ENCODE peak calls at places on chromosomes 1 and 21, in six cellular contexts. E is GM10248; X is CD8-positive, alpha-beta T cell; R is Panc1; Q is breast epithelium; K is AG04449. Z is an unnamed sample.

GRCh38 chr1:235425357-235425756 is 58.1 kb downstream of the TBCE start:
- DNase-seq in E (no peak), X (no peak), R (no peak), Q (no peak), K (no peak), Z (no peak)

GRCh38 chr1:8663915-8664331 is 153.5 kb downstream of the RERE start:
- DNase-seq in E (peak), X (no peak), R (no peak), Q (no peak), K (no peak), Z (no peak)

GRCh38 chr1:94653454-94653853 is 111.9 kb upstream of the F3 start:
- DNase-seq in E (no peak), X (no peak), R (no peak), Q (no peak), K (no peak), Z (no peak)

GRCh38 chr1:58545591-58546519 is 671 bp downstream of the OMA1 start:
- DNase-seq in E (peak), X (peak), R (no peak), Q (peak), K (no peak), Z (no peak)

GRCh38 chr1:211699059-211699458 is 23.6 kb upstream of the NEK2 start:
- DNase-seq in E (no peak), X (no peak), R (no peak), Q (no peak), K (no peak), Z (no peak)

GRCh38 chr1:16012590-16013219 is 5.1 kb downstream of the HSPB7 start:
- DNase-seq in E (peak), X (peak), R (no peak), Q (peak), K (no peak), Z (no peak)

GRCh38 chr1:101081496-101082282 is 56.1 kb upstream of the DPH5 start:
- DNase-seq in E (no peak), X (peak), R (no peak), Q (no peak), K (no peak), Z (no peak)

GRCh38 chr1:66480162-66480561 is 53.8 kb upstream of the SGIP1 start:
- DNase-seq in E (no peak), X (no peak), R (no peak), Q (no peak), K (no peak), Z (no peak)

GRCh38 chr1:218384576-218384975 is 39.4 kb downstream of the TGFB2 start:
- DNase-seq in E (no peak), X (no peak), R (no peak), Q (no peak), K (no peak), Z (no peak)

GRCh38 chr1:59214764-59215208 is 82.1 kb upstream of the FGGY start:
- DNase-seq in E (no peak), X (no peak), R (no peak), Q (no peak), K (no peak), Z (no peak)

GRCh38 chr21:35014302-35015044 is 34.6 kb downstream of the RUNX1 start:
- DNase-seq in E (no peak), X (no peak), R (no peak), Q (no peak), K (no peak), Z (no peak)

GRCh38 chr1:18575620-18576019 is 55.0 kb upstream of the PAX7 start:
- DNase-seq in E (peak), X (peak), R (no peak), Q (no peak), K (no peak), Z (no peak)

GRCh38 chr1:108816049-108816882 is 40.6 kb downstream of the AKNAD1 start:
- DNase-seq in E (no peak), X (no peak), R (peak), Q (peak), K (no peak), Z (peak)

GRCh38 chr1:30522031-30523004 is 201.1 kb downstream of the MATN1 start:
- DNase-seq in E (no peak), X (no peak), R (no peak), Q (no peak), K (no peak), Z (no peak)

GRCh38 chr1:165707984-165708706 is 9.8 kb upstream of the ALDH9A1 start:
- DNase-seq in E (no peak), X (no peak), R (no peak), Q (no peak), K (no peak), Z (no peak)

GRCh38 chr1:165717918-165718515 is 19.7 kb upstream of the ALDH9A1 start:
- DNase-seq in E (peak), X (peak), R (peak), Q (no peak), K (peak), Z (no peak)

DNA sequence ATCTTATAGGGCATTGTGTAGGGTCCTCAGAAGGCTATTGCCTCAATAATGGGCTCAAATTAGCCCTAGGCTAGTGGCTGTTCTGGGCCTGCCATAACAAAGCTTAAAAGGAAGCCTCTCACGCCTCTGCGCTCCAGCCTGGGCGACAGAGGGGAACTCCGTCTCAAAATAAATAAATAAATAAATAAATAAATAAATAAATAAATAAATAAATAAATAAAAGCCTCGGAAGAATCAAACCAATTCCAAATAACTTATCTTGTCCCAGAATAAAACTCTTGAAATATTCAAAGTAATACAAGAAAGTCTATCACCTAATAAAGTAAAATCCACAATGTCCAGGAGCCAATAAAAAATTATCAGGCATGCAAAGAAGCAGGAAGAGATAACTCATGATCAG is 14.4 kb upstream of the ALDH9A1 start:
- DNase-seq in E (no peak), X (no peak), R (no peak), Q (no peak), K (no peak), Z (no peak)
- TF ChIP-seq CTCF in E (no peak), X (no peak), R (no peak), Q (no peak), K (no peak), Z (no peak)

GRCh38 chr1:151189638-151190445 is at the start of gene VPS72:
- DNase-seq in E (peak), X (peak), R (no peak), Q (peak), K (no peak), Z (no peak)
- TF ChIP-seq CTCF in E (no peak), X (no peak), R (no peak), Q (peak), K (no peak), Z (no peak)

GRCh38 chr1:80799457-80799856 is 1001.3 kb upstream of the ADGRL2 start:
- DNase-seq in E (no peak), X (no peak), R (no peak), Q (no peak), K (no peak), Z (no peak)
- TF ChIP-seq CTCF in E (no peak), X (no peak), R (no peak), Q (no peak), K (no peak), Z (no peak)

GRCh38 chr1:222792744-222793143 is 22.1 kb upstream of the DISP1 start:
- DNase-seq in E (peak), X (no peak), R (no peak), Q (no peak), K (no peak), Z (no peak)
- TF ChIP-seq CTCF in E (peak), X (peak), R (peak), Q (no peak), K (peak), Z (peak)

DNA sequence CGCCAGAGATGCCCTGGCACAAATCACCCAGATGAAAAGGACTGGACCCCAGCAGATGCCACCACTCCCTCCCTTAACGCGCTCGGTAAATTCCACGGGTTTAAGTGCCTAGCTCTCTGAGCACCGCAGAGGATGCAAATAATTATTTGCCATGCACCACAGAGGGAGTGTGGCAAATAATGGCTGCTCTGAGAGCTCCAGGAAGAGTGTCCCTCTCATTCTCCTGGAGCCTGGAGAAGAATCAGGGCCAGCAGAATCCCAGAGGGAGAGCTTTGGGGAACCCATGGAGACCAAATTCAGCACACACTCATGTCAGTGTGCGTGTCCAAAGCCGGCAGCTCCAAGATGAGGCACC is 667 bp downstream of the HHIPL2 start:
- DNase-seq in E (no peak), X (no peak), R (no peak), Q (no peak), K (no peak), Z (no peak)
- TF ChIP-seq CTCF in E (no peak), X (no peak), R (no peak), Q (no peak), K (no peak), Z (no peak)

GRCh38 chr1:84758968-84759491 is 68.8 kb upstream of the SSX2IP start:
- DNase-seq in E (no peak), X (no peak), R (no peak), Q (no peak), K (no peak), Z (no peak)

GRCh38 chr1:84756455-84757082 is 66.3 kb upstream of the SSX2IP start:
- DNase-seq in E (no peak), X (no peak), R (no peak), Q (no peak), K (no peak), Z (no peak)

GRCh38 chr1:84755216-84755615 is 65.0 kb upstream of the SSX2IP start:
- DNase-seq in E (no peak), X (no peak), R (no peak), Q (no peak), K (no peak), Z (no peak)

GRCh38 chr1:84759756-84760155 is 69.5 kb upstream of the SSX2IP start:
- DNase-seq in E (no peak), X (no peak), R (no peak), Q (no peak), K (no peak), Z (no peak)

DNA sequence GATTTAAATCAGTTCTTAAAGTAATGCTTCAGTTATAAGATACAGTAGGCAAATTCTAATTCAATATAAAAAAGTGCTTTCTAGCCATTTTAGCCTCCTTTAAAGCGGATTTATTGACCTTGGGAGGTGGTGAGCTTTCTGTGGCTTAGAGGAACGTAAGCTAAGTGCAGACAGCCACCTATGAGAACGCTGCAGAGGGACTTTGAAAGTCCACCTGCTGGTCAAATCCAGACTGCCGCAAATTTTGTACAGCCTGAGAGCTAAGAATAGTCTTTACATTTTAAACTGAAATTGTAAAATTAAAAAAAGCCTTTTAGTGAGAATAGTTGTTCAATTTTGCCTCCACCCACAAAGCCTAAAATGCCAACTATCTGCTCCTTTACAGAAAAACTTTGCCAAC is 67.0 kb upstream of the SSX2IP start:
- DNase-seq in E (no peak), X (no peak), R (no peak), Q (no peak), K (no peak), Z (no peak)
- TF ChIP-seq CTCF in E (no peak), X (no peak), R (peak), Q (no peak), K (no peak), Z (no peak)

DNA sequence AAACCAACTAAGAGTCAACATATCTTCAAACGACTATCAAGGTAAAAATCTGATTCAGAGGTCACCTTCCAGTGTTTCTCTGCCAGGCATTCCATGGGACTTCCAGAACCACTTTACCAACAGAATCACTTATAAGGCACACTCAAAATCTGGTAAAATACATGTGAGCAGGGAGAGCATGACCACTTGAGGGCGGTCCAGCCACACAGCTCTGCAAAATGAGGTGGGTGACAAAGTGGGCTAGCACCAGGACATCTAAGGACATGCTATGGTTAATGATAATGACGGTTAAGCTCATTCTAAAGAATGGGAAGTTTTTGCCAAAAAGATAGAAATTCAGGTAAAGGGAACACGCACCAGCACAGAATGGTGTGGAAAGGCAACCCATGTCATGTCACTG is 24.5 kb upstream of the GLIS1 start:
- DNase-seq in E (no peak), X (no peak), R (no peak), Q (no peak), K (no peak), Z (no peak)
- TF ChIP-seq CTCF in E (no peak), X (no peak), R (peak), Q (no peak), K (no peak), Z (no peak)

DNA sequence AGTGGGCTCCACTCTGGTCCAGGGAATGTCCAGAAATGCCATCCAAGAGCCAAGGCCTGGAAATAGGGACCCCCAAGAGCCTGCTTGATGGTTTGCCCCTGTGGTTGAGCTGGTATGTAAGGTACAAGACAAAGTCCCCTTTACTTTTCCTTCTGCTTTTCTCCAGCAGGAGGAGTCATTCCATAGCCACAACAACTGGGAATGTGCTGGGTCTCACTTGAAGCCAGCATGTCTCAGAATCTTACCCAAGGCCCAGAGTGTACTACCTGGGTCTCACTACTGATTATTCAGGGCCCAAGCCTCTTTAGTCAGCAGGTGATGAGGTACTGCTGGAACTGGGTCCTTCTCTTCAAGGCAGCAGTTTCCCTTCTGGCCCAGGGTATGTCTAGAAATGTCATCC is 62.1 kb upstream of the CD55 start:
- DNase-seq in E (no peak), X (no peak), R (no peak), Q (no peak), K (no peak), Z (no peak)
- TF ChIP-seq CTCF in E (no peak), X (no peak), R (peak), Q (no peak), K (peak), Z (peak)